ENCODE peak calls at places on chromosome 15, in eight cellular contexts. One of them, this sample, is unnamed.

GRCh38 chr15:22930782-22931484 is 49.2 kb downstream of the CYFIP1 start:
- DNase-seq in endodermal cell: no peak
- DNase-seq in GM23248: peak; percentile 43
- DNase-seq in aorta: peak; percentile 68
- DNase-seq in mammary epithelial cell: peak; percentile 62
- DNase-seq in neural progenitor cell: no peak
- DNase-seq in CD8-positive, alpha-beta T cell: no peak
- DNase-seq in SJSA1: no peak
- DNase-seq in this sample: no peak

GRCh38 chr15:54353726-54354125 is 375.5 kb downstream of the UNC13C start:
- DNase-seq in GM23248: no peak
- DNase-seq in mammary epithelial cell: no peak
- DNase-seq in CD8-positive, alpha-beta T cell: no peak
- DNase-seq in SJSA1: no peak
- DNase-seq in aorta: no peak
- DNase-seq in endodermal cell: no peak
- DNase-seq in neural progenitor cell: no peak
- DNase-seq in this sample: no peak

GRCh38 chr15:45089712-45090373 is 24.1 kb downstream of the DUOX2 start:
- DNase-seq in aorta: no peak
- DNase-seq in SJSA1: no peak
- DNase-seq in mammary epithelial cell: no peak
- DNase-seq in neural progenitor cell: no peak
- DNase-seq in CD8-positive, alpha-beta T cell: no peak
- DNase-seq in GM23248: no peak
- DNase-seq in endodermal cell: no peak
- DNase-seq in this sample: no peak

GRCh38 chr15:34514251-34514760 is 69.1 kb downstream of the GOLGA8B start:
- DNase-seq in CD8-positive, alpha-beta T cell: no peak
- DNase-seq in mammary epithelial cell: no peak
- DNase-seq in GM23248: peak; percentile 58
- DNase-seq in aorta: peak; percentile 62
- DNase-seq in SJSA1: peak; percentile 62
- DNase-seq in neural progenitor cell: peak; percentile 64
- DNase-seq in endodermal cell: peak; percentile 81
- DNase-seq in this sample: no peak

GRCh38 chr15:88911766-88912118 is 1.4 kb downstream of the MFGE8 start:
- DNase-seq in GM23248: peak; percentile 67
- DNase-seq in CD8-positive, alpha-beta T cell: no peak
- DNase-seq in aorta: peak; percentile 62
- DNase-seq in neural progenitor cell: peak; percentile 68
- DNase-seq in endodermal cell: peak; percentile 89
- DNase-seq in mammary epithelial cell: peak; percentile 76
- DNase-seq in SJSA1: no peak
- DNase-seq in this sample: no peak

GRCh38 chr15:76340802-76341365 is 4.3 kb downstream of the ISL2 start:
- DNase-seq in aorta: no peak
- DNase-seq in endodermal cell: peak; percentile 88
- DNase-seq in mammary epithelial cell: no peak
- DNase-seq in GM23248: peak; percentile 35
- DNase-seq in neural progenitor cell: peak; percentile 83
- DNase-seq in CD8-positive, alpha-beta T cell: no peak
- DNase-seq in SJSA1: no peak
- DNase-seq in this sample: no peak

GRCh38 chr15:52042051-52042851 is 23.2 kb downstream of the MAPK6 start:
- DNase-seq in aorta: no peak
- DNase-seq in neural progenitor cell: no peak
- DNase-seq in mammary epithelial cell: no peak
- DNase-seq in GM23248: no peak
- DNase-seq in endodermal cell: no peak
- DNase-seq in SJSA1: no peak
- DNase-seq in CD8-positive, alpha-beta T cell: no peak
- DNase-seq in this sample: no peak

GRCh38 chr15:64030123-64030522 is 16.2 kb downstream of the DAPK2 start:
- DNase-seq in CD8-positive, alpha-beta T cell: no peak
- DNase-seq in endodermal cell: no peak
- DNase-seq in mammary epithelial cell: no peak
- DNase-seq in GM23248: no peak
- DNase-seq in SJSA1: no peak
- DNase-seq in neural progenitor cell: no peak
- DNase-seq in aorta: no peak
- DNase-seq in this sample: no peak

DNA sequence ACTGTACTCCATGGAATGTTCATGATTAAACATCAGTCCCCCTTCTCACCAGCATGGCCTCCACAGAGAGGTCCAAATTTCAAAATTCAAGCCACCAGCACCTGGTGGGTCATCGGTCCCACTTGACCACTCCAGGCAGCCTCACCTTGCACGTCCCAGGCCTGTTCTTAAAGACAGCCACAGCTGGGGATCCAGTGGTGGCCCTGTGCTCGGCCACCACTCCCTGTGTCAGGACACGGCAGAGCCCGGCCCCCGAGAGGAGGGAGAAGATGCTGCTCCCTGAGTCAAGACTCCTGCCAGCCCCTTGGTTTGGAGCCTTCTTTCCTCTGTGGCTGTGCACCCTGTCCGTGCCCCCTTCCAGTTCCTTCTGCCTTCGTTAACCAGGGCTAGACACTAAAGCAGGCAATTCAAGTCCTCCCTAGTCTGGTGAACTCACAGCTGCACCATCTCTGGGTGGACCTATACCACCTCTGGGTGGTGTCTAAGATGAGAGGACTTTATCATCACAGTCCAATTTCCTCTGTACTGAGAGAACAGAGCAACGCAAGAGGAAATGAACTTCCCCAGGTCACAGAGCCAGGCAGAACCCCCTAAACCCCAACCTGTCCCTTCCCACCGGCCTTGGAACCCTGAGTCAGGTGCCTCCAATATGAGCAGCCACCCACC is 97.1 kb downstream of the MEGF11 start:
- DNase-seq in neural progenitor cell: no peak
- DNase-seq in mammary epithelial cell: no peak
- DNase-seq in SJSA1: no peak
- DNase-seq in aorta: no peak
- DNase-seq in endodermal cell: no peak
- DNase-seq in CD8-positive, alpha-beta T cell: no peak
- DNase-seq in GM23248: no peak
- DNase-seq in this sample: no peak
- H3K4me1 ChIP-seq in neural progenitor cell: peaks cover 15% of the 10 kb centered on the region
- H3K4me1 ChIP-seq in mammary epithelial cell: no peaks in the 10 kb centered on the region
- H3K4me1 ChIP-seq in SJSA1: no peaks in the 10 kb centered on the region
- H3K4me1 ChIP-seq in aorta: no peaks in the 10 kb centered on the region
- H3K4me1 ChIP-seq in endodermal cell: peaks cover 5% of the 10 kb centered on the region
- H3K4me1 ChIP-seq in CD8-positive, alpha-beta T cell: no peaks in the 10 kb centered on the region
- H3K4me1 ChIP-seq in GM23248: no peaks in the 10 kb centered on the region
- H3K4me1 ChIP-seq in this sample: no peaks in the 10 kb centered on the region

DNA sequence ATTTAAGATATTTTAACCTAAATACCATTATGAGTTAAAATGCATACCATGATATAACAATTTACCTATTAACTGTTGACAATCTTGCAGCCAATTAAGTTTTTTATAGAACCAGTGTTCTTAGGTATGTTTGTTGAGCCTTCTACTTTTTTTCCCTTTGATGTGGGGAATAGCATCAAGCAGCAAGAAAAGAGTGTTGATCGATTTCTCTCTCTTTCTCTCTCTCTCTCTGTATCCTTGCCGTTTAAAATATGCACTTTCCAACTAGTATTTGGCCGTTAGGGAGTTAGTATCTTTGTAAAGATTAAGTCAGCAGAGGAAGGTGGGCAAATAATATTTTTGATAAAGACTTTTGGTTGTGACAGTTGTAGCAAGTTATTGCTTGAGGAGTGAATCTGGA is 5.9 kb downstream of the CHD2 start:
- DNase-seq in mammary epithelial cell: peak; percentile 19
- DNase-seq in SJSA1: no peak
- DNase-seq in neural progenitor cell: no peak
- DNase-seq in aorta: no peak
- DNase-seq in endodermal cell: no peak
- DNase-seq in CD8-positive, alpha-beta T cell: no peak
- DNase-seq in GM23248: no peak
- DNase-seq in this sample: no peak
- H3K4me1 ChIP-seq in mammary epithelial cell: peaks cover 36% of the 10 kb centered on the region
- H3K4me1 ChIP-seq in SJSA1: peaks cover 73% of the 10 kb centered on the region
- H3K4me1 ChIP-seq in neural progenitor cell: peaks cover 48% of the 10 kb centered on the region
- H3K4me1 ChIP-seq in aorta: peaks cover 13% of the 10 kb centered on the region
- H3K4me1 ChIP-seq in endodermal cell: peaks cover 4% of the 10 kb centered on the region
- H3K4me1 ChIP-seq in CD8-positive, alpha-beta T cell: peaks cover 69% of the 10 kb centered on the region
- H3K4me1 ChIP-seq in GM23248: peaks cover 70% of the 10 kb centered on the region
- H3K4me1 ChIP-seq in this sample: peaks cover 17% of the 10 kb centered on the region

DNA sequence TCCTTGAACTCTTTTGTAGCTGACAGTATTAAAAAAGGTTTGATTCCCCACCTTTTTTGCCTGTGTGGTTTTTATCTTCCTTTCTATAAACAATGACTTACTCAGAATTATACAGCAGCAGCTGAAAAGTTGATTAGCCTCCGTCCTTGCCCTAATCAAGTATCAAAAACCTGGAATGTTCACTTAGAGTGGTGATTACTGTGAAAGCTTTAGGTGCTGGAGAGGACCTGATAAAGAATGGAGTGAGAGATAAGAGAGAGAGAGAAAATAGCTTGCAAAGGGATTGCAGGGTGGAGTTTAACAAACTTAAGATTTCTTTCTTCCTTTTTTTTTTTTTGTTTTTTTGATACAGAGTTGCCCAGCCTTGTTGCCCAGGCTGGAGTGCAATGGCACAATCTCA is 6.7 kb downstream of the CGNL1 start:
- DNase-seq in neural progenitor cell: no peak
- DNase-seq in CD8-positive, alpha-beta T cell: no peak
- DNase-seq in mammary epithelial cell: no peak
- DNase-seq in aorta: no peak
- DNase-seq in SJSA1: no peak
- DNase-seq in GM23248: no peak
- DNase-seq in endodermal cell: no peak
- DNase-seq in this sample: no peak
- H3K4me1 ChIP-seq in neural progenitor cell: peaks cover 35% of the 10 kb centered on the region
- H3K4me1 ChIP-seq in CD8-positive, alpha-beta T cell: no peaks in the 10 kb centered on the region
- H3K4me1 ChIP-seq in mammary epithelial cell: no peaks in the 10 kb centered on the region
- H3K4me1 ChIP-seq in aorta: no peaks in the 10 kb centered on the region
- H3K4me1 ChIP-seq in SJSA1: peaks cover 16% of the 10 kb centered on the region
- H3K4me1 ChIP-seq in GM23248: no peaks in the 10 kb centered on the region
- H3K4me1 ChIP-seq in endodermal cell: peaks cover 57% of the 10 kb centered on the region
- H3K4me1 ChIP-seq in this sample: peaks cover 18% of the 10 kb centered on the region

GRCh38 chr15:67779160-67780111 is 45.9 kb upstream of the SKOR1 start:
- DNase-seq in CD8-positive, alpha-beta T cell: no peak
- DNase-seq in endodermal cell: no peak
- DNase-seq in neural progenitor cell: no peak
- DNase-seq in mammary epithelial cell: no peak
- DNase-seq in SJSA1: no peak
- DNase-seq in GM23248: no peak
- DNase-seq in aorta: no peak
- DNase-seq in this sample: no peak
- H3K4me1 ChIP-seq in CD8-positive, alpha-beta T cell: peaks cover 22% of the 10 kb centered on the region
- H3K4me1 ChIP-seq in endodermal cell: peaks cover 5% of the 10 kb centered on the region
- H3K4me1 ChIP-seq in neural progenitor cell: peaks cover 86% of the 10 kb centered on the region
- H3K4me1 ChIP-seq in mammary epithelial cell: no peaks in the 10 kb centered on the region
- H3K4me1 ChIP-seq in SJSA1: no peaks in the 10 kb centered on the region
- H3K4me1 ChIP-seq in GM23248: peaks cover 8% of the 10 kb centered on the region
- H3K4me1 ChIP-seq in aorta: no peaks in the 10 kb centered on the region
- H3K4me1 ChIP-seq in this sample: no peaks in the 10 kb centered on the region

GRCh38 chr15:85414037-85414436 is 33.6 kb downstream of the AKAP13 start:
- DNase-seq in SJSA1: no peak
- DNase-seq in endodermal cell: no peak
- DNase-seq in CD8-positive, alpha-beta T cell: no peak
- DNase-seq in GM23248: no peak
- DNase-seq in aorta: no peak
- DNase-seq in neural progenitor cell: no peak
- DNase-seq in mammary epithelial cell: no peak
- DNase-seq in this sample: no peak

GRCh38 chr15:85417276-85417675 is 36.9 kb downstream of the AKAP13 start:
- DNase-seq in CD8-positive, alpha-beta T cell: no peak
- DNase-seq in mammary epithelial cell: no peak
- DNase-seq in GM23248: no peak
- DNase-seq in aorta: no peak
- DNase-seq in neural progenitor cell: no peak
- DNase-seq in endodermal cell: no peak
- DNase-seq in SJSA1: no peak
- DNase-seq in this sample: no peak

GRCh38 chr15:85414495-85414894 is 34.1 kb downstream of the AKAP13 start:
- DNase-seq in mammary epithelial cell: peak; percentile 43
- DNase-seq in SJSA1: no peak
- DNase-seq in aorta: no peak
- DNase-seq in CD8-positive, alpha-beta T cell: no peak
- DNase-seq in neural progenitor cell: no peak
- DNase-seq in endodermal cell: no peak
- DNase-seq in GM23248: peak; percentile 28
- DNase-seq in this sample: no peak

GRCh38 chr15:85414991-85415390 is 34.6 kb downstream of the AKAP13 start:
- DNase-seq in CD8-positive, alpha-beta T cell: no peak
- DNase-seq in SJSA1: no peak
- DNase-seq in aorta: no peak
- DNase-seq in GM23248: no peak
- DNase-seq in endodermal cell: no peak
- DNase-seq in neural progenitor cell: no peak
- DNase-seq in mammary epithelial cell: no peak
- DNase-seq in this sample: no peak

GRCh38 chr15:85415779-85416178 is 35.4 kb downstream of the AKAP13 start:
- DNase-seq in aorta: no peak
- DNase-seq in mammary epithelial cell: no peak
- DNase-seq in SJSA1: no peak
- DNase-seq in GM23248: no peak
- DNase-seq in endodermal cell: no peak
- DNase-seq in neural progenitor cell: no peak
- DNase-seq in CD8-positive, alpha-beta T cell: no peak
- DNase-seq in this sample: no peak
- H3K4me1 ChIP-seq in aorta: no peaks in the 10 kb centered on the region
- H3K4me1 ChIP-seq in mammary epithelial cell: peaks cover 44% of the 10 kb centered on the region
- H3K4me1 ChIP-seq in SJSA1: peaks cover 50% of the 10 kb centered on the region
- H3K4me1 ChIP-seq in GM23248: peaks cover 61% of the 10 kb centered on the region
- H3K4me1 ChIP-seq in endodermal cell: peaks cover 7% of the 10 kb centered on the region
- H3K4me1 ChIP-seq in neural progenitor cell: peaks cover 22% of the 10 kb centered on the region
- H3K4me1 ChIP-seq in CD8-positive, alpha-beta T cell: peaks cover 23% of the 10 kb centered on the region
- H3K4me1 ChIP-seq in this sample: no peaks in the 10 kb centered on the region

DNA sequence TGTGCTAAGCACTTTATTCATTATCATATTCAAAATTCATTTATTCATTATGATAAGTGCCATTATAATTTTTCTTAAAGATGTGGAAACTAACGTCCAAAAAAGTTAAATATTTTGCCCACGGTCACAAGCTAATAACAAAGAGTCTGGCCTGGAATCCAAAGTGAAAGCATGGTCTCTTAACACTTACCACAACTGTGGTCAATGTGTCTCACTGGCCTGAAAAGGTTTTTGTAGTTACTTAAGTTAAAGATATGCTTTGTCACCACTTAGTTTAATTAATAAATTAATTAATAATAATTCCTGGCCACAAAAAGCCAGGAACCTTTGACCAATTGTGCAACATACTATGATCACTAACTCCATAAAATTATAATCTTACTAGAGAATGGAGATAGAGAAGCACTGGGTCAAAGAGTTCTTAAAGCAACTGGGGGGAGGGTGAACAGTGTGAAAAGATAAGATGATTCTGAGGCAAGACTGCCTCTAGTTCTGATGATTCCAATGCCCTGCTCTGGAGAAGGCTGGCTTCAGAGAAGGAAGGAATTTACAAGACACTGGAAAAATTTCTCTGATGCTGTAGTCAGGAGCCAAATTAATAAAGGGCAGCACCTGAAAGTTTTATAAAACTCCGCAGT is 32.7 kb downstream of the NPTN start:
- DNase-seq in GM23248: no peak
- DNase-seq in endodermal cell: no peak
- DNase-seq in neural progenitor cell: no peak
- DNase-seq in CD8-positive, alpha-beta T cell: no peak
- DNase-seq in aorta: no peak
- DNase-seq in SJSA1: no peak
- DNase-seq in mammary epithelial cell: no peak
- DNase-seq in this sample: no peak
- H3K4me1 ChIP-seq in GM23248: peaks cover 57% of the 10 kb centered on the region
- H3K4me1 ChIP-seq in endodermal cell: peaks cover 20% of the 10 kb centered on the region
- H3K4me1 ChIP-seq in neural progenitor cell: peaks cover 81% of the 10 kb centered on the region
- H3K4me1 ChIP-seq in CD8-positive, alpha-beta T cell: peaks cover 15% of the 10 kb centered on the region
- H3K4me1 ChIP-seq in aorta: peaks cover 22% of the 10 kb centered on the region
- H3K4me1 ChIP-seq in SJSA1: peaks cover 34% of the 10 kb centered on the region
- H3K4me1 ChIP-seq in mammary epithelial cell: peaks cover 56% of the 10 kb centered on the region
- H3K4me1 ChIP-seq in this sample: peaks cover 30% of the 10 kb centered on the region